ENCODE peak calls at places on chromosome 9, in five cellular contexts. G is HAP-1; X is uterus; E is effector memory CD4-positive, alpha-beta T cell; N is AG04450. B is an unnamed sample.

GRCh38 chr9:93517331-93517730 is 59.1 kb upstream of the PHF2 start:
- DNase-seq in G (no peak), X (no peak), E (no peak), N (no peak), B (no peak)

GRCh38 chr9:116596646-116597045 is 90.5 kb upstream of the TRIM32 start:
- DNase-seq in G (no peak), X (no peak), E (no peak), N (no peak), B (no peak)

GRCh38 chr9:87062706-87063105 is 115.4 kb upstream of the GAS1 start:
- DNase-seq in G (no peak), X (no peak), E (no peak), N (no peak), B (no peak)

GRCh38 chr9:131318211-131318610 is 28.7 kb downstream of the PLPP7 start:
- DNase-seq in G (no peak), X (no peak), E (no peak), N (no peak), B (no peak)

GRCh38 chr9:97425992-97426336 is 14.1 kb downstream of the TDRD7 start:
- DNase-seq in G (no peak), X (no peak), E (no peak), N (no peak), B (no peak)

GRCh38 chr9:14677872-14678271 is 15.4 kb downstream of the ZDHHC21 start:
- DNase-seq in G (no peak), X (no peak), E (no peak), N (no peak), B (no peak)

GRCh38 chr9:125343518-125344284 is 82.1 kb downstream of the GAPVD1 start:
- DNase-seq in G (peak; percentile 42), X (no peak), E (no peak), N (peak; percentile 10), B (no peak)

GRCh38 chr9:133443982-133444381 is 15.8 kb upstream of the CACFD1 start:
- DNase-seq in G (no peak), X (no peak), E (no peak), N (no peak), B (no peak)

GRCh38 chr9:35349287-35349990 is 140.5 kb upstream of the RUSC2 start:
- DNase-seq in G (no peak), X (no peak), E (no peak), N (no peak), B (no peak)

GRCh38 chr9:86176468-86176867 is 77.1 kb upstream of the GOLM1 start:
- DNase-seq in G (no peak), X (no peak), E (no peak), N (no peak), B (no peak)

GRCh38 chr9:61674465-61674864 is 484.6 kb downstream of the SPATA31A7 start:
- DNase-seq in G (no peak), X (no peak), E (no peak), N (no peak), B (no peak)
- H3K9me3 ChIP-seq in G (no peaks in the 10 kb centered on the region), X (no peaks in the 10 kb centered on the region), E (no peaks in the 10 kb centered on the region), N (peaks cover 51% of the 10 kb centered on the region), B (no peaks in the 10 kb centered on the region)

GRCh38 chr9:135139366-135139965 is 52.0 kb downstream of the OLFM1 start:
- DNase-seq in G (no peak), X (no peak), E (no peak), N (no peak), B (no peak)
- H3K9me3 ChIP-seq in G (no peaks in the 10 kb centered on the region), X (no peaks in the 10 kb centered on the region), E (no peaks in the 10 kb centered on the region), N (peaks cover 68% of the 10 kb centered on the region), B (no peaks in the 10 kb centered on the region)

DNA sequence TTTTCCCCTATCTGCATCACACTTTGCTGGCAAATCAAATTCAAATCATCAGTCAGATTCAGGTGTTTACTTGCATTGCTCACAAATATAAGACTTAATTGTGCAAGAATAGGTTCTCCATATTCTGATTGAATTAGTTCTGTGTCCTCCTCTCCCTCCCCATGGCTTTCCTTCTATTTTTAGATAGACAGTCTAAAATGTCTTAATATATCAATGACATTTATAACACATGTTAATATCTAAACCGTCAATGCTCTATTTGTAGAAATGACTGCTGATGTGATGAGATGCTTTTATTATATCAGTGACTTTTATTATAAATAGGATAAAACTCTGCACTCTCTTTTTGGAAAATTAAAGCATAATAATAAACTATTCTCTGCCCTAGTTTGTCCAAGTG is 321.7 kb downstream of the BRINP1 start:
- DNase-seq in G (no peak), X (no peak), E (no peak), N (no peak), B (no peak)
- H3K9me3 ChIP-seq in G (no peaks in the 10 kb centered on the region), X (no peaks in the 10 kb centered on the region), E (no peaks in the 10 kb centered on the region), N (peaks cover 3% of the 10 kb centered on the region), B (no peaks in the 10 kb centered on the region)

GRCh38 chr9:122420315-122420714 is 49.5 kb downstream of the PTGS1 start:
- DNase-seq in G (no peak), X (no peak), E (no peak), N (no peak), B (no peak)

DNA sequence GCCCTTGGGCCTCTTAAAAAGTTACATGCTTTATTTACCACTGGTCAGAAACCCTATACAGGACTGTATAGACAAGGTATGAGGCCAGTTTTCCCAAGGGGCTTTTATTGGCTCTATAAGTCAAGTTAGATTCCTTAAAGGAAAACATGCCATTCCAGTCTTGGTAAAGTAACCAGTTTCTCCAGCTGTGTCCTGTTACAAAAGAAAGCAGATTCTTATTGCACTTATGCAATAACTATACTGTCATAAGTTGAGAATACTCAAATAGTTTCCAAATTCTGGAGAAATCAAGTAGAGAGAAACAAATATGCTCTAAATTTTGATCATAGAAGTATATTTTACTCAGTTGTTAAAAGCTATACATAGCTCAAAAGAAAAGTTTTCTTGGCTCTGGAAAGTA is 47.2 kb downstream of the PTGS1 start:
- DNase-seq in G (no peak), X (no peak), E (no peak), N (no peak), B (no peak)
- H3K9me3 ChIP-seq in G (no peaks in the 10 kb centered on the region), X (no peaks in the 10 kb centered on the region), E (no peaks in the 10 kb centered on the region), N (peaks cover 15% of the 10 kb centered on the region), B (no peaks in the 10 kb centered on the region)

GRCh38 chr9:101414839-101415238 is 16.2 kb downstream of the ZNF189 start:
- DNase-seq in G (no peak), X (no peak), E (no peak), N (no peak), B (no peak)
- H3K9me3 ChIP-seq in G (peaks cover 14% of the 10 kb centered on the region), X (peaks cover 51% of the 10 kb centered on the region), E (peaks cover 35% of the 10 kb centered on the region), N (peaks cover 4% of the 10 kb centered on the region), B (peaks cover 20% of the 10 kb centered on the region)

DNA sequence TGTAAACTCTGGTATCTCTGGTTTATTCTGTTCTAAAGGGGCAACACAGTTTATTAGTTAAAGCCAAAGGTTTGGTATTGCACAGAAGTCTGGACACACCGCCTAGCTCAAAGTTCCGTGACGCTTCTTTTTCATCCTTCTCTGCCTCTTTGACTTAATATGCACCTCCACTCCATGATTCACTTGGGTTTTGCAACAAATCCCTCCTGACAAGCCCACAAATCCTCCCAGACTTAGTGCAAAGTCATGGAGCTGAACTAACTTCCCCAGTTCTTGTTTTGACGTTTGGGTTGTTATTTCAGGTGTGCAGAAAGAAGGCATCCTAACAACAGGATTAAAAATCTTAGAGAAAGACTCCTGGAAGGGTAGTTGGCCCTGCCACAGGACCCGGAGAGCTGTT is 441.6 kb upstream of the DMAC1 start:
- DNase-seq in G (no peak), X (no peak), E (no peak), N (no peak), B (no peak)
- H3K9me3 ChIP-seq in G (no peaks in the 10 kb centered on the region), X (no peaks in the 10 kb centered on the region), E (no peaks in the 10 kb centered on the region), N (no peaks in the 10 kb centered on the region), B (no peaks in the 10 kb centered on the region)

DNA sequence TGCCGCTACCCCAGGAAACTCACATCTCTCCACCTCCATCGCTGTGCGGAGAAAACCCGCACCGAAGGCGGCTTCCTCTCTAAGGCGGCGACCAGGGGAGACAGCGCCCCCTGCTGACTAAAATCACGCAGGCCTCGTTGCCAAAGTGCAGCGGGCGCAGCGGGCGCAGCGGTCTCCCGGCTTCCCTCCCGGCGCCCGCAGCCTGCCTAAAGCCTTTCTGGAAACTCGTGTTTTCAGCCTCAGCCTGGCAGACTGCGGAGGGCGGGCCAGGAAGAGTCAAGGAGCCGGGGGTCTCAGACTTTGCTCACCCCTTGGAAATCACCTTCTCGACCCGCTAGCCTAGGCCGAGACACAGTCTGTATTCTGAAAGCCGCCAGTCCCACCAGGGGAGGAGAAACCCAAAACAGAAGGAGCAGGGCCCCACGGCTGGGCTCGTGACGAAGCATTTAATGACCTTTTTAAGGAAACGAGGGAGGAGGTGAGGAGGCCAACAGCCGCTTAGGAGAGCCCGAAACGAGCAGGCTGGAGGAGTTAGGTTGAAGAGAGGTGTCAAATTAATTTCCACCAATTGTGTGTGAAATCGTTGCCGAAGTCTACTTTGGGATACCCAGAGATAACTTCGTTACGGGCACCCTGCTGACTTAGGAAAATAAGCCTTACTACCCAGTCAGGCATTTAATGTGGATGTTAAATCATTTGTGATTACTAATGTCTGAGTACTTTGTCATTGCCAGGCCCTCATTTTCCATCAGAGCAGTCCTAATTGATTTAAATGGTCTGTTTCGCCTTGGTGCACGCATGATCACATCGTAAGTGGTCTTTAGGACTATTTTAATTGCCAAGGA is 7.3 kb upstream of the FOXB2 start:
- DNase-seq in G (peak; percentile 88), X (peak; percentile 39), E (no peak), N (no peak), B (peak; percentile 35)
- H3K9me3 ChIP-seq in G (no peaks in the 10 kb centered on the region), X (no peaks in the 10 kb centered on the region), E (no peaks in the 10 kb centered on the region), N (no peaks in the 10 kb centered on the region), B (no peaks in the 10 kb centered on the region)

GRCh38 chr9:123848447-123849085 is 81.4 kb downstream of the DENND1A start:
- DNase-seq in G (no peak), X (no peak), E (no peak), N (no peak), B (no peak)

GRCh38 chr9:123843703-123844102 is 86.2 kb downstream of the DENND1A start:
- DNase-seq in G (no peak), X (no peak), E (no peak), N (no peak), B (no peak)

GRCh38 chr9:123851851-123852250 is 78.1 kb downstream of the DENND1A start:
- DNase-seq in G (no peak), X (no peak), E (no peak), N (no peak), B (no peak)

DNA sequence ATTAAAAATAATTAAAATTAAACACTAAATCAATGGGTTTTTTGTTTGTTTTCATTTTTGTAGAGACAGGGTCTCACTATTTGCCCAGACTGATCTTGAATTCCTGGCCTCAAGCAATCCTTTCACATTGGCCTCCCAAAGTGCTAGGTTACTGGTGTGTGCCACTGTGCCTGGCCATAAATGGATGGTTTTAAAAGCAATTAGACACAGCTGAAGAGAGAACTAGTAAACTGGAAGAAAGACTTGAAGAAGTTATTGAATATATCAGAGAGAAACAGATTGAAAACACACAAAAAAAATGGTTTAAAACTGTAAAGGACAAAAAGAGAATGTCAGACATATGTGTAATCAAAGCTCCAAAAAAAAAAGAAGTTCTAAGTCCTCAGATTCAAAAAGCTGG is 83.0 kb downstream of the DENND1A start:
- DNase-seq in G (no peak), X (no peak), E (no peak), N (no peak), B (no peak)
- H3K9me3 ChIP-seq in G (peaks cover 4% of the 10 kb centered on the region), X (peaks cover 20% of the 10 kb centered on the region), E (peaks cover 8% of the 10 kb centered on the region), N (peaks cover 10% of the 10 kb centered on the region), B (no peaks in the 10 kb centered on the region)